ENCODE peak calls at places on chromosomes 5 and 9, in five cellular contexts. J, Y, H, U and L are unnamed samples.

GRCh38 chr9:127606043-127606442 is 6.0 kb upstream of the STXBP1 start:
- DNase-seq in J (no peak), Y (no peak), U (no peak), H (no peak), L (no peak)

GRCh38 chr5:141373673-141374317 is at the start of gene PCDHGA6:
- DNase-seq in Y (no peak), H (no peak), J (no peak), U (no peak), L (no peak)

GRCh38 chr9:72888943-72889342 is 63.9 kb downstream of the ALDH1A1 start:
- DNase-seq in H (no peak), Y (no peak), J (no peak), U (no peak), L (no peak)

GRCh38 chr9:89410709-89411111 is 87.2 kb downstream of the SEMA4D start:
- DNase-seq in Y (no peak), J (no peak), U (no peak), H (peak; percentile 75), L (no peak)

GRCh38 chr5:113112435-113112834 is 135.8 kb downstream of the DCP2 start:
- DNase-seq in H (no peak), J (no peak), Y (no peak), U (no peak), L (no peak)

GRCh38 chr5:143140492-143141231 is 262.8 kb downstream of the NR3C1 start:
- DNase-seq in H (no peak), Y (no peak), U (no peak), J (no peak), L (no peak)

GRCh38 chr9:121360975-121361374 is 9.1 kb downstream of the STOM start:
- DNase-seq in H (no peak), U (no peak), Y (no peak), J (no peak), L (no peak)

GRCh38 chr9:79929285-79929684 is 357.5 kb downstream of the TLE4 start:
- DNase-seq in J (no peak), H (no peak), Y (no peak), U (no peak), L (no peak)

GRCh38 chr9:98249774-98250173 is 5.7 kb downstream of the TBC1D2 start:
- DNase-seq in U (no peak), Y (no peak), H (no peak), J (no peak), L (no peak)

GRCh38 chr5:122656107-122656506 is 118.8 kb upstream of the SNX2 start:
- DNase-seq in Y (no peak), J (no peak), H (no peak), U (no peak), L (no peak)

GRCh38 chr9:20872340-20872977 is 159.0 kb downstream of the HACD4 start:
- DNase-seq in J (no peak), H (no peak), Y (no peak), U (no peak), L (no peak)

GRCh38 chr5:58056546-58056945 is 403.3 kb downstream of the PLK2 start:
- DNase-seq in U (no peak), H (no peak), J (no peak), Y (no peak), L (no peak)

GRCh38 chr5:20572560-20572959 is 584.6 kb upstream of the CDH18 start:
- DNase-seq in Y (no peak), H (no peak), J (no peak), U (no peak), L (no peak)

GRCh38 chr9:34636791-34637355 is 714 bp downstream of the SIGMAR1 start:
- DNase-seq in Y (no peak), H (no peak), J (no peak), U (no peak), L (no peak)

GRCh38 chr5:1998348-1998669 is 115.6 kb upstream of the IRX4 start:
- DNase-seq in Y (no peak), J (no peak), H (no peak), U (no peak), L (no peak)

DNA sequence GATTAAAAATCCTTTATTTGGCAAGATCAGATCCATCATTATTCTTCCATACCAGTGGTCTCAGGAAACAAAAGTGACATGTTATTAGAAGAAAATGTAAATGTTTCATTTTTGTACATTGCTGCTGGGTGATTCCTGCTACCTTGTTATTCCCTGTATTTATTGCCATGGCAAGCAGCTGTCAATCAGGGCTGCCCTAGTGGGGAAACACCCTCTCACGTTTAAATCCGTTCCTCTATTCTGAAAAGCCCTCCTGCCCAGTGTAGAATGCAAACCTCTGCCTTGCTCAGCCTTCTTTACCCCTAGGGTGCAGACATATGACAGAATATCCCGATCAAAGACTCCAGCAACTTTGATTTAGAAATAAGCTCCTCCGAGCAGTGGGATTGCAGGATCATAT is 66.4 kb downstream of the HRH2 start:
- DNase-seq in H (no peak), Y (no peak), J (no peak), U (no peak), L (no peak)
- TF ChIP-seq ATF3 in H (no peak), Y (no peak), J (no peak), U (no peak), L (no peak)

DNA sequence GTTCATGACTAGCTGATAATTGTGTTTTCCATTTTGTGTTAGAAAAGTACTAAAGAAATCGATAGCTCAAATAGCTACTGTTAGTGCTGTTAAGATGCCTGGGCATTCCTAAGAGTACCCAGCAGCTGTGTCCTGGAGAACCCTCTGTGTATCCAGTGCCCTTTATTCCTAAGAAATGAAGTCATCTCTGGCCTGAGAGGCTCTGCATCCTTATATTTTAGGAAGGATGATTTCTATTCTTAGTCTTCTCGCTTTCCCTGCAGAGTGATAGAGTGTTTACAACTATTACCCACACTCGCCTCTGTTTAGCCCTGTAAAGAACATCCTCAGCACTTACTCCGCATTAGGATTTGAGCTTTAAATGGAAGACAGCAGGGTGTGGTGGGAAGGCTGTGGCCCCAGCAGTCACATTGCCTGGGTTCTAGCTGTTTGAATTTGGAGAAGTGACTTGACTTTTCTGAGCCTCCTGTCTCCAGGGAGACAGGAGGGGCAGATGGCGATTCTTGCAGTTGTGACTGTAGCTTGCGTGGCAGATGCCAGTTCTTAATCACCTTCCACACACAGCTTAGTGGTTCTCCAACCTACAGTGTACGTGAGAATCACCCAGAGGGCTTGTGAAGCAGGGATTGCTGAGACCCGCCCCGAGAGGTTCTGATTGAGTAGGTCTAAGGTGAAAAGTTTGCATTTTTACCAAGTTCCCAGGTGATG is 177.2 kb upstream of the PITX1 start:
- DNase-seq in Y (peak; percentile 28), H (no peak), J (no peak), U (no peak), L (no peak)
- TF ChIP-seq SIN3A in Y (no peak), H (no peak), J (no peak), U (no peak), L (no peak)

GRCh38 chr9:70668751-70669150 is 254.3 kb upstream of the KLF9 start:
- DNase-seq in J (no peak), U (no peak), Y (no peak), H (no peak), L (no peak)
- TF ChIP-seq ATF3 in J (no peak), U (no peak), Y (no peak), H (no peak), L (no peak)

DNA sequence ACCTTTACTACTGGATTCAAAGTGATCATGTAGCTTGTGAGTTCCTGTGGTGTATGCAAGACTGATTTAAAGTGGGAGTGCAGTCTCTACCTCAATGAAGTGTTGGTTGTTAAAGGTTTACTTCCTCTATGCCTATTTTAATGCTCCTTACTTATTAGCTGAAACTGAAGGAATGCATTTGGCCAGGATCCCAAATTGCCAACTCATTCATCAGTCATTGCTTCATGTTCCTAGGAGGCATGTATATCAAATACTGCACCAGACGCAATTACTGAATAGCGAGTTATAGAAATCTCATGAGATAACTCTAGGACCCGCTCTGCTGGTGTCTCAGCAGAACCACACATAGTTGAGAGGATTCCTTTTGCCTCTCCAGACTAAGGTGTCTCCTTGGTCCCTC is 143.0 kb upstream of the RPS23 start:
- DNase-seq in J (no peak), H (no peak), U (no peak), Y (no peak), L (peak; percentile 69)
- TF ChIP-seq SIN3A in J (no peak), H (no peak), U (no peak), Y (no peak), L (no peak)

GRCh38 chr9:126309427-126310179 is 17.0 kb upstream of the MVB12B start:
- DNase-seq in H (no peak), J (no peak), U (no peak), Y (no peak), L (no peak)
- TF ChIP-seq ATF3 in H (no peak), J (no peak), U (no peak), Y (no peak), L (no peak)

DNA sequence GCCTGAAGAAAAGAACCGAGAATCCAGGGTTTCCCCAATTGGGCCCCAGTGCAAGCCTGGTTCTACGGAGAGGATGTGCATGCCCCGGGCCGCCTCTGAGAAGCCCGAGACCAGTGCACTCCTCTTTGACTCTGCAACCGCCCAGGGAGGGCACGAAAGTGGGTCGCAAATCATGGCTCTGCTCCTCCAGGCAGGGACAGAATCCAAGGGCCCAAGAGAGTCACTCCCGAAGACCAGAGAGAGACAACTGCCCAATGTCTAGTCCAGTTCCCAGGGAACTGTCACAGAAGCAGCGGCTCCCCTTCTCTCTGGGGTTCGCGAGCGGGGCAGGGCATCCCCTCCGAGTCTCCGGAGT is 107.8 kb downstream of the PSD2 start:
- DNase-seq in Y (no peak), U (no peak), H (no peak), J (no peak), L (no peak)
- TF ChIP-seq SIN3A in Y (no peak), U (no peak), H (no peak), J (no peak), L (no peak)

GRCh38 chr5:107248065-107248695 is 422.6 kb downstream of the EFNA5 start:
- DNase-seq in Y (peak; percentile 87), U (no peak), J (peak; percentile 49), H (peak; percentile 13), L (peak; percentile 53)
- TF ChIP-seq ATF3 in Y (no peak), U (no peak), J (no peak), H (no peak), L (no peak)

DNA sequence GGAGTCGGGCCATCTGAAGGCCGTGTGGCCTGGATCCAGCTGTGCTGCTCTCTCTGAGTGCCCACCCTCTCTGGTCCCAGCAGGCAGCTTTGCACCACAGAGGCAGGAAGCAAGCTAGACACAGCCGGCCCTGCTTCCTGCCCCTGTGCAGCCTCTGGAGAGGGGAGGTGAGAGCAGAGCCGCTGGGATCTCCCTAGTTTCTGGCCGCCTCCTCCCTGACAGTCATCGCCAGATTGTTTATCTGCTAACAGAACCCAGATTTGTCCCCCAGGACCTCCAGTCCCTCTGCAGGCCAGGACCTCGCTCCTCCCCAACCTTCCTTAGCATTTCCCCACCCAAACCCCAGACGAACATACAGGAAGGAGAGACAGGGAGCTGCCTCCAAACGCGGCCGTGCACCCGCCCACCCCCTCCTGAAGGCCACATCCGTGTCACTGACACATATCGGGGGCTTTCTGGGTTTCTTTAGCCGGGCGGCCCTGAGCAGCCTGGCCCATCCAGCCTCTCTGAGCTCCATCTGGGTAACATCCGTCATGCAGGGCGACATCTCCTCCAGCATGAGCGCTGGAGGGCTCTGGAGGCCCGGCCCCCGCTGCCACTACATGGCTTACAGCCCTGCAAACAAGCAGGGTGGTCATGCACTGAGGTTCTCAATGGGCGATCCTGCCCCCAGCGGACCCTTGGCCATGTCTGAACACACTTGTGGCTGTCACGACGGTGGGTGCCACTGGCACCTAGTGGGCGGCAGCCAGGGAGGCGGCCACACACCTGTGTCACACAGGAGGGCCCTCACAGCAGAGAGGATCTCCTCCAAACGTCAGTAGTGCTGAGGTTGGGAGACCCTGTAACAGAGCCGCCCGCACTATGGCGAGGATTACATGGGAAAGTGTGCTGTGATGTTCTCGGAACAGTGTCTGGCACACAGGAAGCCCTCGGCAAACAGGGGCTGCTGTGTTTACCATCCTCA is 47.6 kb downstream of the DBH start:
- DNase-seq in Y (no peak), H (no peak), J (no peak), U (no peak), L (no peak)
- TF ChIP-seq SIN3A in Y (no peak), H (no peak), J (no peak), U (no peak), L (no peak)

GRCh38 chr9:108416321-108416720 is 439.5 kb downstream of the ACTL7B start:
- DNase-seq in U (peak; percentile 51), H (no peak), Y (no peak), J (no peak), L (peak; percentile 15)
- TF ChIP-seq ATF3 in U (no peak), H (no peak), Y (no peak), J (no peak), L (no peak)